ENCODE peak calls at places on chromosomes 1 and 21, in six cellular contexts. One of them, this sample, is unnamed.

GRCh38 chr1:205169248-205169647 is 42.3 kb downstream of the DSTYK start:
- DNase-seq in tibial nerve: no peak
- DNase-seq in body of pancreas: no peak
- DNase-seq in A549: no peak
- DNase-seq in sigmoid colon: no peak
- DNase-seq in thyroid gland: no peak
- DNase-seq in this sample: no peak

GRCh38 chr1:41589395-41589794 is 104.9 kb upstream of the EDN2 start:
- DNase-seq in thyroid gland: no peak
- DNase-seq in A549: no peak
- DNase-seq in body of pancreas: no peak
- DNase-seq in tibial nerve: no peak
- DNase-seq in sigmoid colon: no peak
- DNase-seq in this sample: peak

GRCh38 chr1:157925419-157926166 is 67.9 kb upstream of the KIRREL1 start:
- DNase-seq in A549: no peak
- DNase-seq in tibial nerve: no peak
- DNase-seq in sigmoid colon: no peak
- DNase-seq in thyroid gland: no peak
- DNase-seq in body of pancreas: no peak
- DNase-seq in this sample: no peak

GRCh38 chr1:93579891-93580290 is 101.7 kb downstream of the BCAR3 start:
- DNase-seq in tibial nerve: no peak
- DNase-seq in A549: peak
- DNase-seq in sigmoid colon: peak
- DNase-seq in body of pancreas: peak
- DNase-seq in thyroid gland: no peak
- DNase-seq in this sample: peak

GRCh38 chr1:90708826-90709225 is 8.3 kb downstream of the BARHL2 start:
- DNase-seq in sigmoid colon: no peak
- DNase-seq in thyroid gland: no peak
- DNase-seq in body of pancreas: no peak
- DNase-seq in A549: no peak
- DNase-seq in tibial nerve: no peak
- DNase-seq in this sample: no peak

GRCh38 chr1:81142099-81142776 is 658.5 kb upstream of the ADGRL2 start:
- DNase-seq in thyroid gland: no peak
- DNase-seq in A549: no peak
- DNase-seq in tibial nerve: no peak
- DNase-seq in body of pancreas: no peak
- DNase-seq in sigmoid colon: no peak
- DNase-seq in this sample: no peak

GRCh38 chr1:1253314-1253713 is 6.8 kb upstream of the C1QTNF12 start:
- DNase-seq in sigmoid colon: no peak
- DNase-seq in tibial nerve: no peak
- DNase-seq in thyroid gland: no peak
- DNase-seq in body of pancreas: no peak
- DNase-seq in A549: no peak
- DNase-seq in this sample: no peak

GRCh38 chr1:96660051-96660450 is 61.5 kb upstream of the PTBP2 start:
- DNase-seq in A549: no peak
- DNase-seq in thyroid gland: no peak
- DNase-seq in body of pancreas: no peak
- DNase-seq in sigmoid colon: no peak
- DNase-seq in tibial nerve: no peak
- DNase-seq in this sample: no peak

GRCh38 chr21:18550361-18550760 is 146.8 kb upstream of the TMPRSS15 start:
- DNase-seq in A549: no peak
- DNase-seq in thyroid gland: no peak
- DNase-seq in tibial nerve: no peak
- DNase-seq in body of pancreas: no peak
- DNase-seq in sigmoid colon: no peak
- DNase-seq in this sample: no peak

GRCh38 chr1:56413671-56414199 is 165.6 kb downstream of the PLPP3 start:
- DNase-seq in A549: no peak
- DNase-seq in thyroid gland: no peak
- DNase-seq in sigmoid colon: no peak
- DNase-seq in body of pancreas: no peak
- DNase-seq in tibial nerve: no peak
- DNase-seq in this sample: no peak

GRCh38 chr21:29022141-29022540 is 2.3 kb upstream of the USP16 start:
- DNase-seq in sigmoid colon: no peak
- DNase-seq in body of pancreas: no peak
- DNase-seq in thyroid gland: no peak
- DNase-seq in A549: no peak
- DNase-seq in tibial nerve: no peak
- DNase-seq in this sample: no peak

GRCh38 chr1:244636488-244637259 is 16.3 kb upstream of the DESI2 start:
- DNase-seq in sigmoid colon: no peak
- DNase-seq in body of pancreas: no peak
- DNase-seq in A549: no peak
- DNase-seq in thyroid gland: no peak
- DNase-seq in tibial nerve: no peak
- DNase-seq in this sample: no peak

GRCh38 chr1:235669277-235669676 is 19.7 kb upstream of the GNG4 start:
- DNase-seq in thyroid gland: no peak
- DNase-seq in A549: no peak
- DNase-seq in sigmoid colon: no peak
- DNase-seq in body of pancreas: no peak
- DNase-seq in tibial nerve: no peak
- DNase-seq in this sample: no peak

GRCh38 chr1:116417678-116418077 is 44.6 kb downstream of the ATP1A1 start:
- DNase-seq in A549: no peak
- DNase-seq in thyroid gland: no peak
- DNase-seq in body of pancreas: no peak
- DNase-seq in tibial nerve: no peak
- DNase-seq in sigmoid colon: no peak
- DNase-seq in this sample: peak

GRCh38 chr1:236021424-236022135 is 43.3 kb downstream of the NID1 start:
- DNase-seq in thyroid gland: no peak
- DNase-seq in body of pancreas: no peak
- DNase-seq in sigmoid colon: peak
- DNase-seq in A549: no peak
- DNase-seq in tibial nerve: no peak
- DNase-seq in this sample: no peak

GRCh38 chr1:30748699-30749401 is 8.7 kb downstream of the LAPTM5 start:
- DNase-seq in sigmoid colon: no peak
- DNase-seq in body of pancreas: no peak
- DNase-seq in thyroid gland: no peak
- DNase-seq in tibial nerve: no peak
- DNase-seq in A549: no peak
- DNase-seq in this sample: no peak

GRCh38 chr1:181033128-181033798 is 520 bp upstream of the MR1 start:
- DNase-seq in body of pancreas: peak
- DNase-seq in A549: peak
- DNase-seq in sigmoid colon: peak
- DNase-seq in thyroid gland: peak
- DNase-seq in tibial nerve: no peak
- DNase-seq in this sample: peak

GRCh38 chr1:233607252-233608119 is 6.4 kb upstream of the KCNK1 start:
- DNase-seq in body of pancreas: no peak
- DNase-seq in thyroid gland: no peak
- DNase-seq in sigmoid colon: no peak
- DNase-seq in A549: no peak
- DNase-seq in tibial nerve: no peak
- DNase-seq in this sample: no peak

GRCh38 chr1:8687053-8687452 is 130.4 kb downstream of the RERE start:
- DNase-seq in tibial nerve: no peak
- DNase-seq in body of pancreas: no peak
- DNase-seq in A549: no peak
- DNase-seq in thyroid gland: no peak
- DNase-seq in sigmoid colon: no peak
- DNase-seq in this sample: no peak

GRCh38 chr1:108327534-108328462 is 83.9 kb upstream of the NBPF4 start:
- DNase-seq in thyroid gland: no peak
- DNase-seq in A549: peak
- DNase-seq in sigmoid colon: no peak
- DNase-seq in body of pancreas: no peak
- DNase-seq in tibial nerve: no peak
- DNase-seq in this sample: no peak
- TF ChIP-seq POLR2A in thyroid gland: no peak
- TF ChIP-seq POLR2A in A549: no peak
- TF ChIP-seq POLR2A in sigmoid colon: no peak
- TF ChIP-seq POLR2A in body of pancreas: no peak
- TF ChIP-seq POLR2A in tibial nerve: no peak
- TF ChIP-seq POLR2A in this sample: no peak

DNA sequence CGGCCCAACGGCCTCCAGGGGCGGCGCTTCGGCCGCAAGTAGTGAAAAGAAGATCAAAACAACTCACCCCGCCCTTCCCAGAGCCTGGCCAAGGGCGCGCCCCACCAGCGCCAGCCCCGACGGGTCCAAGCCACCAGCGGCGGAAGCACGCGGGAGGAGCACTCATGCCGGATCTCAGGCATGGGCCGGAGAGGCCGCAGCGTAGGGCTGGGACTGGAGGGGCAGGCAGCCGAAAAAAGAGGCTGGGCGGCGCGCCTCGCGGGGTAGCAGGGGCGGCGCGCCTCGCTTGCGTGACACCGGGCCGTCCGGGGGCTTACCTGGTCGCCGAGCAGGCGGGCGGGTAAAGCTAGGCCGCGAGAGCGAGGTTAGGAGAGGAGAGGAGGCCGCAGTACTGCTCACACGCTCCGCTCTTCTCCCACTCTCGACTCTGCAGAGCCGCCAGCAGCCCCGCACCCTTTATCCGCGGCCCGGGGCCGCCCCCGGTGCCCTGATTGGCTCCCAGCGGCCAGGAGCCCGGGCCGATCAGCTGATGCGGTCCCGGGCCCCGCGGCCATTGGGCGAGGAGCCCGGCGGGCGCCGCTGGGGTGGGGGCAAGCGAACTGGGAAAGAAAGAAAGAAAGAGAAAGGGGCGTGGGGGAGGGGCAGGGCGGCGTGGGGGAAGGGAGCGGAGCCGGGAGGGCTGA is at the start of gene GLUL:
- DNase-seq in tibial nerve: peak
- DNase-seq in thyroid gland: peak
- DNase-seq in A549: peak
- DNase-seq in sigmoid colon: peak
- DNase-seq in body of pancreas: peak
- DNase-seq in this sample: no peak
- TF ChIP-seq POLR2A in tibial nerve: peak
- TF ChIP-seq POLR2A in thyroid gland: peak
- TF ChIP-seq POLR2A in A549: peak
- TF ChIP-seq POLR2A in sigmoid colon: peak
- TF ChIP-seq POLR2A in body of pancreas: peak
- TF ChIP-seq POLR2A in this sample: peak

DNA sequence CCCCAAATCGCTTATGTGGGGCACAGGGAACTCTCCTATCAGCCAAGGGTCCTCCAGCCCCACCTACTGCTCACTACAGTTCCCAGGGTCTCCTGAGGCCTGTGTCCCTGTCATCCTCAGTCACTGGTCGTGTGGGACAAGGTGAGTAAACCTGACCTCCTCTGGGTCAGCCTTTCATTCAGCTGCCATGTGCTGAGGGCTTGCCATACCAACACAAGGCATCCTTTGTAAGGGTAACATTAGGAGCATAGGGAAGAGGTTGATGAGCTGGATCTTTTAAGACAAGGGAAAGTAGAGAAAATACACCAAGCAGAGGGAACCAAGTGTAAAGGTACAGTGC is 11.2 kb upstream of the SNAPIN start:
- DNase-seq in tibial nerve: no peak
- DNase-seq in sigmoid colon: no peak
- DNase-seq in thyroid gland: no peak
- DNase-seq in A549: peak
- DNase-seq in body of pancreas: no peak
- DNase-seq in this sample: no peak
- TF ChIP-seq POLR2A in tibial nerve: no peak
- TF ChIP-seq POLR2A in sigmoid colon: no peak
- TF ChIP-seq POLR2A in thyroid gland: no peak
- TF ChIP-seq POLR2A in A549: no peak
- TF ChIP-seq POLR2A in body of pancreas: no peak
- TF ChIP-seq POLR2A in this sample: no peak

GRCh38 chr1:183471748-183472487 is 381 bp upstream of the SMG7 start:
- DNase-seq in A549: peak
- DNase-seq in tibial nerve: peak
- DNase-seq in thyroid gland: peak
- DNase-seq in body of pancreas: peak
- DNase-seq in sigmoid colon: peak
- DNase-seq in this sample: peak

GRCh38 chr1:183470961-183471747 is 1.1 kb upstream of the SMG7 start:
- DNase-seq in body of pancreas: peak
- DNase-seq in A549: peak
- DNase-seq in sigmoid colon: peak
- DNase-seq in tibial nerve: peak
- DNase-seq in thyroid gland: peak
- DNase-seq in this sample: no peak

GRCh38 chr1:183472488-183473285 is at the start of gene SMG7:
- DNase-seq in tibial nerve: peak
- DNase-seq in thyroid gland: no peak
- DNase-seq in body of pancreas: no peak
- DNase-seq in A549: no peak
- DNase-seq in sigmoid colon: no peak
- DNase-seq in this sample: no peak

GRCh38 chr1:183467687-183468086 is 4.6 kb upstream of the SMG7 start:
- DNase-seq in thyroid gland: no peak
- DNase-seq in body of pancreas: no peak
- DNase-seq in tibial nerve: no peak
- DNase-seq in sigmoid colon: no peak
- DNase-seq in A549: peak
- DNase-seq in this sample: no peak

GRCh38 chr1:183470147-183470960 is 1.9 kb upstream of the SMG7 start:
- DNase-seq in tibial nerve: peak
- DNase-seq in thyroid gland: peak
- DNase-seq in A549: peak
- DNase-seq in body of pancreas: peak
- DNase-seq in sigmoid colon: peak
- DNase-seq in this sample: peak
- TF ChIP-seq POLR2A in tibial nerve: no peak
- TF ChIP-seq POLR2A in thyroid gland: no peak
- TF ChIP-seq POLR2A in A549: peak
- TF ChIP-seq POLR2A in body of pancreas: no peak
- TF ChIP-seq POLR2A in sigmoid colon: peak
- TF ChIP-seq POLR2A in this sample: no peak

DNA sequence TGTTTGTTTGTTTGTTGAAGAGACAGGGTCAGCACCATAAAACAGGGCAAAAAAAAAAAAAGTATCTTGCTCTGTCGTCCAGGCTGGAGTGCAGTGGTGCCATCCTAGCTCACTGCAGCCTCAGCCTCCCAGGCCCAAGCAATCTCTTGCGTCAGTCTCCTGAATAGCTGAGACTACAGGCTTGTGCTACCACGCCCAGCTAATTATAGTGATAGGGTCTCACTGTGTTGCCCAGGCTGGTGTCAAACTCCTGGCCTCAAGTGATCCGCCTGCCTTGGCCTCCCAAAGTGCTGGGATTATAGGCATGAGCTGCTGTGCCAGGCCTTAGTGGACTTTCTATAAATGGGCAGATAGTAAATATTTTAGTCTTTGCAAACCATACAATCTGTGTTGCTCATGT is 19.2 kb downstream of the DDI2 start:
- DNase-seq in A549: no peak
- DNase-seq in body of pancreas: no peak
- DNase-seq in tibial nerve: no peak
- DNase-seq in sigmoid colon: no peak
- DNase-seq in thyroid gland: no peak
- DNase-seq in this sample: no peak
- TF ChIP-seq POLR2A in A549: no peak
- TF ChIP-seq POLR2A in body of pancreas: no peak
- TF ChIP-seq POLR2A in tibial nerve: no peak
- TF ChIP-seq POLR2A in sigmoid colon: no peak
- TF ChIP-seq POLR2A in thyroid gland: no peak
- TF ChIP-seq POLR2A in this sample: no peak

This sample was measured in vagina.